ENCODE peak calls at places on chromosomes 6 and 20, in eight cellular contexts. T, K, E, R, N, S, A and X are unnamed samples. For H3K27me3, the result is how much of the 10 kb centered on the place peaks cover.

GRCh38 chr6:88251261-88251660 is 85.1 kb upstream of the CNR1 start:
- DNase-seq in S (no peak), A (no peak), N (no peak), R (no peak), K (no peak), E (no peak), T (no peak), X (no peak)

GRCh38 chr6:136846046-136846445 is 23.7 kb downstream of the PEX7 start:
- DNase-seq in A (peak), S (peak), E (peak), K (peak), T (peak), R (no peak), N (peak), X (peak)

GRCh38 chr20:35902545-35902941 is 51.8 kb downstream of the SCAND1 start:
- DNase-seq in E (no peak), S (no peak), R (no peak), A (no peak), K (peak), T (no peak), N (no peak), X (no peak)

GRCh38 chr6:88517737-88518136 is 351.6 kb upstream of the CNR1 start:
- DNase-seq in R (no peak), E (no peak), T (no peak), K (no peak), A (no peak), S (no peak), N (no peak), X (no peak)

GRCh38 chr6:139422105-139423036 is 47.9 kb upstream of the CITED2 start:
- DNase-seq in R (no peak), S (no peak), E (no peak), T (no peak), A (no peak), K (no peak), N (peak), X (no peak)

GRCh38 chr6:134714679-134715078 is 235.2 kb downstream of the ALDH8A1 start:
- DNase-seq in N (no peak), K (peak), T (peak), A (no peak), R (no peak), S (no peak), E (no peak), X (no peak)

GRCh38 chr6:45075246-45075645 is 252.9 kb upstream of the RUNX2 start:
- DNase-seq in S (no peak), A (no peak), E (no peak), R (no peak), T (peak), N (no peak), K (peak), X (no peak)

GRCh38 chr20:11776687-11777086 is 141.0 kb upstream of the BTBD3 start:
- DNase-seq in N (no peak), S (no peak), T (no peak), R (no peak), A (no peak), E (no peak), K (no peak), X (no peak)

GRCh38 chr6:164322533-164322932 is 908.0 kb downstream of the QKI start:
- DNase-seq in R (no peak), E (no peak), N (no peak), A (no peak), S (no peak), K (peak), T (peak), X (no peak)

GRCh38 chr6:148611213-148611612 is 135.6 kb upstream of the UST start:
- DNase-seq in E (no peak), N (peak), K (peak), R (no peak), T (peak), A (peak), S (peak), X (peak)

GRCh38 chr6:39777218-39777617 is 15.0 kb upstream of the DAAM2 start:
- DNase-seq in E (no peak), N (no peak), K (no peak), R (no peak), S (no peak), T (no peak), A (no peak), X (no peak)

GRCh38 chr6:133241088-133241900 is at the start of gene EYA4:
- DNase-seq in N (no peak), T (peak), A (no peak), R (peak), S (no peak), K (peak), E (no peak), X (no peak)

GRCh38 chr6:168011291-168011690 is 13.8 kb downstream of the KIF25 start:
- DNase-seq in R (no peak), T (no peak), K (no peak), S (no peak), N (no peak), A (no peak), E (no peak), X (no peak)

GRCh38 chr6:35049346-35049745 is 91.8 kb downstream of the TCP11 start:
- DNase-seq in S (no peak), T (no peak), A (no peak), E (no peak), R (no peak), N (no peak), K (no peak), X (peak)

GRCh38 chr6:8556370-8557018 is 121.1 kb upstream of the SLC35B3 start:
- DNase-seq in A (no peak), E (no peak), N (no peak), T (peak), K (peak), R (no peak), S (no peak), X (no peak)

GRCh38 chr6:44999066-44999465 is 329.1 kb upstream of the RUNX2 start:
- DNase-seq in S (no peak), E (no peak), N (no peak), T (no peak), A (no peak), K (no peak), R (no peak), X (no peak)

GRCh38 chr6:106574729-106575458 is 54.4 kb downstream of the RTN4IP1 start:
- DNase-seq in E (no peak), R (no peak), S (no peak), K (peak), T (peak), A (no peak), N (no peak), X (no peak)

GRCh38 chr6:50707652-50708325 is 5.5 kb upstream of the TFAP2D start:
- DNase-seq in N (no peak), S (no peak), T (no peak), R (peak), E (no peak), A (no peak), K (no peak), X (no peak)

GRCh38 chr6:137155830-137156229 is 17.6 kb downstream of the IL22RA2 start:
- DNase-seq in S (no peak), N (no peak), A (no peak), T (peak), E (peak), K (peak), R (no peak), X (no peak)

GRCh38 chr20:61925555-61926252 is 140.0 kb downstream of the TAF4 start:
- DNase-seq in S (no peak), E (no peak), N (no peak), K (peak), T (peak), A (no peak), R (no peak), X (no peak)

GRCh38 chr6:146909886-146910285 is 294.3 kb upstream of the STXBP5 start:
- DNase-seq in N (no peak), E (no peak), S (no peak), T (peak), K (no peak), R (no peak), A (no peak), X (no peak)

GRCh38 chr6:43444601-43445000 is 10.7 kb downstream of the DLK2 start:
- DNase-seq in A (no peak), E (no peak), N (no peak), K (no peak), T (no peak), R (no peak), S (no peak), X (no peak)

GRCh38 chr20:57612436-57612835 is 7.8 kb downstream of the ZBP1 start:
- DNase-seq in T (no peak), S (no peak), A (no peak), N (peak), R (no peak), E (no peak), K (no peak), X (no peak)
- TF ChIP-seq CTCF in T (no peak), S (no peak), A (no peak), N (no peak), R (no peak), E (no peak), K (no peak), X (no peak)

GRCh38 chr6:10416516-10416862 is 1.6 kb upstream of the TFAP2A start:
- DNase-seq in A (no peak), R (no peak), K (no peak), S (no peak), E (no peak), N (no peak), T (no peak), X (no peak)

GRCh38 chr6:10417681-10418104 is 2.8 kb upstream of the TFAP2A start:
- DNase-seq in E (no peak), S (no peak), A (no peak), R (no peak), T (no peak), K (no peak), N (no peak), X (no peak)

GRCh38 chr6:10415593-10416480 is 963 bp upstream of the TFAP2A start:
- DNase-seq in A (no peak), S (no peak), R (no peak), E (no peak), K (no peak), N (no peak), T (no peak), X (no peak)

GRCh38 chr6:10418361-10418861 is 3.5 kb upstream of the TFAP2A start:
- DNase-seq in T (no peak), S (no peak), K (no peak), E (no peak), A (no peak), R (no peak), N (no peak), X (no peak)

GRCh38 chr6:10416863-10417641 is 2.2 kb upstream of the TFAP2A start:
- DNase-seq in A (no peak), T (no peak), N (no peak), R (peak), S (no peak), K (no peak), E (no peak), X (no peak)
- H3K27me3 ChIP-seq in A (half or more), T (half or more), N (half or more), R (half or more), S (under half), K (under half), E (half or more), X (half or more)

DNA sequence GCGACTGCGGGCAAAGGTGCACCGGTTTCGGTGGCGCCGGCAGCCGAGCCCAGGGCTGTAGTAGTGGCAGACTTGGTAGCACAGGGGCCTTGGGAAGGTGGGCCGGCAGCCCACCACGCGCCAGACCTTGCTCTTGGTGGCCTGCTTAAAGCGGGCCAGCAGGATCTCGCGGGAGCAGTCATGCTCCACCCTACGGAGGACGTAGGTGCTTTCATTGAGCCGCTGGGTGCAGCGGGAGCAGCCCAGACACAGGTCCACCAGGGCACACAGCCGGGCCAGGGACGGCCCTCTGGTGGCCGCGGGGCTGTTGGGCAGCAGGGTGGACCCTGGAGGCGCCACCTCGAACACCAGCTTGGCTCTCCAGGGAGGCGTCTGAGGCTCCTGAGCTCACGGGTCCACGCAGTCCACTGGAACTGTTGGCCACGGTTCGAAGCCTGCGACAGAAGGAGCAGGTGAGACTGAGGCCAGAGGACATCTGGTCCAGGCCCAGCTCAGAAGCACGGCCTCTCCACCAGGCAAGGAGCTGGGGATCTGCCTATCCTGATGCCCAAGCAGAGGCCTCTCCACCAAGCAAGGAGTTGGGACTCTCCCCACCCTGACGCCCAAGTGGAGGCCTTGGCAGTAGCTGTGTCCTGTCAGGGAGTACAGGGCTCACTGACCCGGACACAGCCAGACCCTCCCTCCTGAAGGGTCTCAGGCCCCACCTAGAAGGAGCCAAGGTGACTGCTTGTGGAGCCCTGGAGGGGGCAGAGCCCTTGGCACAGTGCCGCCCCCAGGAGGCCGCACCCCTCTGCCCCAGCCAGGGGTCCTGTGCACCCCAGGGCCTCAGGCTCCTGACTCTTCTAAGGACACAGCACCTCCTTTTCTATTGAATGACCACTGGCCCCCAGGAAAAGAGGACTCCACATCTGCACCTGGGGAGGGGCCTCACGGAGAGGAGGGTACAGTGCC is 976 bp downstream of the HELZ2 start:
- DNase-seq in R (peak), A (no peak), S (no peak), K (no peak), T (no peak), N (no peak), E (no peak), X (no peak)
- TF ChIP-seq CTCF in R (peak), A (no peak), S (no peak), K (peak), T (no peak), N (no peak), E (no peak), X (peak)

DNA sequence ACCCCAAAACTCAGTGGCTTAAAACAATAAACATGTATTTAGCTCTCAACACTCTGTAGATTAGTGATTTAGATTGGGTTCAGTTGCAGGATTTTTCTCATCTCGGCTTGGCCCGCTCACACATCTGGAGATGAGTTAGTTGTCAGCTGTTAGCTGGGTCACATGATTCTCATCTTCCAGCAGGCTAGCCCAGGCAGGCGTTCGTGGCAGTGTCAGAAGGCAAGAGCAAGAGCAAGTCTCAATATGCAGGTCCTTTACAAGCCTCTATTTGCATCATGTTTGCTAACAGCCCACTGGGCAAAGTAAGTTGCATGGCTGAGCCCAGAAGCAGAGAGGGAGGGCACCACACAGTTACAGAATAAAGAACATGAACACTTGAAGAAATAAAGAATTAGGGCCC is 83.6 kb upstream of the MYLIP start:
- DNase-seq in N (no peak), K (peak), R (no peak), T (no peak), E (no peak), S (no peak), A (no peak), X (no peak)
- H3K27me3 ChIP-seq in N (under half), K (under half), R (under half), T (under half), E (under half), S (under half), A (under half), X (under half)

GRCh38 chr20:17611540-17612286 is 41.8 kb downstream of the DSTN start:
- DNase-seq in T (no peak), S (no peak), A (no peak), K (peak), E (no peak), N (peak), R (peak), X (peak)
- TF ChIP-seq CTCF in T (peak), S (no peak), A (no peak), K (peak), E (peak), N (peak), R (peak), X (peak)

GRCh38 chr6:84360039-84360438 is 132.6 kb upstream of the CEP162 start:
- DNase-seq in A (no peak), N (no peak), R (no peak), E (no peak), K (no peak), S (no peak), T (no peak), X (no peak)

GRCh38 chr6:84358581-84358980 is 131.1 kb upstream of the CEP162 start:
- DNase-seq in A (no peak), E (no peak), S (no peak), R (no peak), K (no peak), T (no peak), N (no peak), X (no peak)

GRCh38 chr6:84356907-84357306 is 129.5 kb upstream of the CEP162 start:
- DNase-seq in A (no peak), R (no peak), S (no peak), E (no peak), N (no peak), T (no peak), K (no peak), X (no peak)

GRCh38 chr6:84353459-84354423 is 126.3 kb upstream of the CEP162 start:
- DNase-seq in R (no peak), A (no peak), S (no peak), E (no peak), T (no peak), K (no peak), N (no peak), X (no peak)

GRCh38 chr6:84357631-84358030 is 130.2 kb upstream of the CEP162 start:
- DNase-seq in R (no peak), E (no peak), N (no peak), T (no peak), K (no peak), A (no peak), S (no peak), X (no peak)
- H3K27me3 ChIP-seq in R (under half), E (under half), N (under half), T (under half), K (under half), A (under half), S (under half), X (under half)

DNA sequence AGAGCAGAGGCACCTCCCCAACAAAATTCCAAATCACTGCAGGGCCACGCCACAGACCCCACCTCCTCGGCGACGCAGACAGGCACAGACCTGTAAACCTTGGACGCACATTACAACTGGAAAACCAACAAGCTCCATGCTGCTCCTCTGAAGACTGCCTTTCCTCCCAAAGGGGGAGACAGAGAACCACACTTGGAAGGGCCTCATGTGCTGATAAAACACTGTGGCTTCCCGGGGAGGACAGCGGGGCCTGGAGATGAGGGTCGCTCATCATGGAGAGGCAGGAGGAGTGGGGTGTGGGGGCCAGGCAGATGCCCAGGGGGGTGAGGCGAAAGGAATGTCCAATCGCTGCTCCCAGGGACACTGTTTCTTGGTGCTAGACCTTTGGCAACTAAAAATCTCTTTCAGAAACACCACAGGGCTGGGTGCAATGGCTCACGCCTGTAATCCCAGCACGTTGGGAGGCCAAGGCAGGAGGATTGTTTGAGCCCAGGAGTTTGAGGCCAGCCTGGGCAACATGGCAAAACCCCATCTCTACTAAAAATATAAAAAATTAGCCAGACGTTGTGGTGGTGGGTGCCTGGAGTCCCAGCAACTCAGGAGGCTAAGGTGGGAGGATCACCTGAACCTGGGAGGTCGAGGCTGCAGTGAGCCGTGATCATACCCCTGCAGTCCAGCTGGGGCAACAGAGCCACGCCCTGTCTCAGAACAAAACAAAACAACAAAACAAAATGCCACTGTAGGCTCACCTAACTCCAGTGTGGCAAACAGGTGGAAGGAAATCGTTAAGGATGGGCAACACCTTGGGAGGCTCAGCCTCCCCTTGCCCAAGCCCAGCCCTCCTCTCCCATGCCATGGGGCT is 53.8 kb downstream of the ABHD12 start:
- DNase-seq in S (no peak), A (no peak), K (peak), R (peak), E (no peak), N (no peak), T (peak), X (peak)
- TF ChIP-seq CTCF in S (no peak), A (no peak), K (peak), R (peak), E (no peak), N (no peak), T (no peak), X (peak)

DNA sequence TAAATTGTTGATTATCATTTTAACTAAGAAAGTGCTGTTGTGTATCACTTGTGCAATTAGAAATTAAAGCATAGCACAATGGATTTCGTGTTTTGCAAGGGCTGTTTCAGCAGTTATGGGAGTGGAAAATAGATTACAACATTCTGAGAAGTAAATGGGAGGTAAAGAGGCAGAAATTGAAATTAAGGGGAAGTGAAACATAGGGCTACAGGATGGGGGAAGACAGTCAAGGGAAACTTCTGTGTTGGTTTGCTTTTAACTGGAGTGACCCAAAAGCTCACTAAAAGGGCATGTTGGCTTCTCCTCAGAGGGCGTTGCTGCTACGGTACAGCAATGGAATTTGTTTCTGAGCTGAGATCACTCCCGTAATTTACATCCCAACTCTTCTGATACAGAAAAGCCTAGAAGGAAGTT is 147.5 kb downstream of the BCAS1 start:
- DNase-seq in R (no peak), T (no peak), K (peak), E (no peak), A (no peak), S (no peak), N (no peak), X (no peak)
- H3K27me3 ChIP-seq in R (under half), T (under half), K (under half), E (under half), A (under half), S (under half), N (under half), X (under half)

GRCh38 chr20:40965671-40966070 is 63.0 kb upstream of the TOP1 start:
- DNase-seq in E (no peak), R (no peak), N (no peak), A (no peak), T (no peak), S (no peak), K (no peak), X (no peak)

GRCh38 chr20:40962733-40963504 is 65.7 kb upstream of the TOP1 start:
- DNase-seq in A (peak), E (peak), R (peak), S (peak), T (no peak), N (peak), K (peak), X (peak)

GRCh38 chr20:40963505-40963845 is 65.1 kb upstream of the TOP1 start:
- DNase-seq in K (no peak), S (no peak), N (no peak), A (no peak), T (no peak), R (peak), E (no peak), X (no peak)

GRCh38 chr20:40966516-40967185 is 62.0 kb upstream of the TOP1 start:
- DNase-seq in K (no peak), A (no peak), E (no peak), T (no peak), S (no peak), R (peak), N (peak), X (no peak)

GRCh38 chr20:40966103-40966502 is 62.5 kb upstream of the TOP1 start:
- DNase-seq in N (no peak), T (no peak), E (no peak), A (no peak), S (no peak), K (no peak), R (peak), X (no peak)
- TF ChIP-seq CTCF in N (no peak), T (peak), E (no peak), A (no peak), S (no peak), K (peak), R (peak), X (peak)